ENCODE peak calls at places on chromosomes 1 and 21, in four cellular contexts. G is fibroblast of the aortic adventitia, L is neural progenitor cell, I is Calu3. N is an unnamed sample.

GRCh38 chr1:55352080-55352800 is 137.1 kb upstream of the USP24 start:
- DNase-seq in L (no peak), G (no peak), I (no peak), N (no peak)

GRCh38 chr1:198845851-198846250 is 207.0 kb downstream of the PTPRC start:
- DNase-seq in G (no peak), I (no peak), L (no peak), N (no peak)

GRCh38 chr1:7616076-7616833 is 154.8 kb upstream of the VAMP3 start:
- DNase-seq in G (peak), I (peak), L (peak), N (no peak)

GRCh38 chr1:16245476-16246196 is 8.7 kb upstream of the CPLANE2 start:
- DNase-seq in G (no peak), L (no peak), I (no peak), N (no peak)

GRCh38 chr1:101140041-101140718 is 96.6 kb upstream of the S1PR1 start:
- DNase-seq in L (no peak), I (no peak), G (no peak), N (no peak)

GRCh38 chr1:186577633-186578032 is 102.6 kb downstream of the PTGS2 start:
- DNase-seq in L (no peak), G (no peak), I (no peak), N (no peak)

GRCh38 chr21:38148046-38148445 is 108.7 kb upstream of the KCNJ15 start:
- DNase-seq in L (no peak), G (no peak), I (no peak), N (no peak)

GRCh38 chr21:38938343-38938742 is 132.6 kb downstream of the ETS2 start:
- DNase-seq in L (peak), G (no peak), I (no peak), N (no peak)

GRCh38 chr1:7985851-7986612 is 24.5 kb downstream of the PARK7 start:
- DNase-seq in I (no peak), G (no peak), L (no peak), N (no peak)

GRCh38 chr1:94395748-94396309 is 22.4 kb upstream of the ABCD3 start:
- DNase-seq in L (no peak), G (no peak), I (no peak), N (no peak)
- TF ChIP-seq CTCF in L (no peak), G (no peak), I (no peak), N (no peak)

DNA sequence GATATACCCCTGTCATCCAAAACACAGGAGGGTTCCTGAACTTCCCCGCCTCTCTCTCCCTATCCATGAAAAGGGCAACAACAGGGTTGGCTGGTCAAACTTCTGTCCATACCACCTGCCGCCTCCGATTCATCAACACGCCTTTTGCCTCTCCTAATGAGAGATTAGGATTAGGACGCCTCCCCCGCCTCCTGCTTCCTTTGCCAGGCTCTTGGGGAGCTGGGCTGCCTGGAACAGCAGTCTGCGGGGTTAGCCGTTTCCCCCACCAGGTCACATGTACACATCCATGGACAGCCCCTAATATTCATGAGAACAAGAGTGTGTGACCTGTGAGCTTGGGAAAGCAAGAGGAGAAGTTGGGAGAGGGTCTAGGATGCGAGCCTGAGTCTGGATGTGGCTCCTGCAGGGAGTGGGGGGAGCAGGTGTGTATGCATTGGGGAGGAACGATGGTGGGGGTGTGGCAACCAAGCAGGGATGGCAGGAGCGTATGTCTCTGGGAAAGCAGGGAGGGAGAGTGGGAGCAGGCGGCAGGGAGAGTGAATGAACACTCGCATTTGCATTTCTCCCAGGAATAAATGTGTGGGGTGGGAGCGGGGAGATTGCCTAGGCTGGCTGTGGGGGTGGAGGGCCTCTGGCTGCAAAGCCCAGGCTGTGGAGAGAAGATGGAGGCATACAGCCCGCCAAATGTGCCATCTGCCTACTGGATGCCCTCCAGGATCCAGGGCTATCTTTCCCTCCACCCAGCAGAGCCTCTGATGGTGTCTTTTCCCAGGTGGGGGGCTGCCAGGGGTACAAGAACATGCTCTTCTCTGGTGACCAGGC is 2.1 kb upstream of the OPTC start:
- DNase-seq in G (no peak), L (peak), I (no peak), N (no peak)
- TF ChIP-seq CTCF in G (no peak), L (no peak), I (no peak), N (no peak)

DNA sequence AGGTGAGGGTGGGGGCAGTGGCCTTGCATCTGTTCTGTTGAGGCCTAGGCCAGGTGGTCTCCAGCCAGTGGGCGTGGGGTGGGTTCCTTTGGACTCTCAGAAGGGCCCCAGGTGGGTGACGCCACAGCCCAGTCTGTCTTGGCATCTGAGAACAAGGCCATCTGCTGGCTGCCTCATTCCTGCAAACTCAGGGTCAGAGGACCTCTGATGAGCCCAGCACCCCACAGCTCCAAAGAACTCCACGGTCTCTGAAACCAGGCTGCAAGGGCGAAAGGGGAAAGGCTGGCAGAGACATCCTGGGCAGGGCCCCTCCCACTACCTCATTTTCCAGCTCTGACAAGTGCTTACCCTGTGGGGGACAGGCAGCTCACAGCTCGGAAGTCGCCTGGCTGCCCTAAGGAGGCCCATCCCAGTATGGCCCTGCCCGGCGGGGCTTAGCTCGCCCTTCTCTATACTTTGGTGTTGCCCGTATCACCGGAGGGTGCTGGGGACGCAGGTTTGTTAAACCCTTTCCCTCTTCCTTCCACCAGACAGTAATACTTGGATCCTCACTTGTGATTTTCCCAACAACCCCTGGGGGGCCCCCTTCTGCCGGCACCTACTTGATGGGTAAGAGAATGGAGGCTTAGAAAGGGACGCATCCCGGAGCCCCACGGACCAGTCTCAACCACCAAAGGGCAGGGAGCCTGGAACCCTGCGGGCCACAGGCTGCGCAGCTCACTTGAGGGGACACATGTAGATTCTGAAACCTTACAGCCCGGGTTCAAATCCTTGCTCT is 10.9 kb upstream of the EDN2 start:
- DNase-seq in L (peak), I (peak), G (no peak), N (no peak)
- TF ChIP-seq CTCF in L (peak), I (no peak), G (peak), N (peak)

GRCh38 chr1:5634893-5635292 is 357.3 kb downstream of the NPHP4 start:
- DNase-seq in I (no peak), G (no peak), L (no peak), N (no peak)

GRCh38 chr1:5638582-5638981 is 353.6 kb downstream of the NPHP4 start:
- DNase-seq in L (no peak), I (no peak), G (no peak), N (no peak)

GRCh38 chr1:5639323-5639722 is 352.9 kb downstream of the NPHP4 start:
- DNase-seq in G (no peak), I (no peak), L (no peak), N (no peak)

GRCh38 chr1:5640845-5641244 is 351.4 kb downstream of the NPHP4 start:
- DNase-seq in G (no peak), L (peak), I (no peak), N (no peak)

GRCh38 chr1:5637171-5637570 is 355.1 kb downstream of the NPHP4 start:
- DNase-seq in I (peak), L (peak), G (no peak), N (no peak)
- TF ChIP-seq CTCF in I (no peak), L (peak), G (peak), N (peak)

DNA sequence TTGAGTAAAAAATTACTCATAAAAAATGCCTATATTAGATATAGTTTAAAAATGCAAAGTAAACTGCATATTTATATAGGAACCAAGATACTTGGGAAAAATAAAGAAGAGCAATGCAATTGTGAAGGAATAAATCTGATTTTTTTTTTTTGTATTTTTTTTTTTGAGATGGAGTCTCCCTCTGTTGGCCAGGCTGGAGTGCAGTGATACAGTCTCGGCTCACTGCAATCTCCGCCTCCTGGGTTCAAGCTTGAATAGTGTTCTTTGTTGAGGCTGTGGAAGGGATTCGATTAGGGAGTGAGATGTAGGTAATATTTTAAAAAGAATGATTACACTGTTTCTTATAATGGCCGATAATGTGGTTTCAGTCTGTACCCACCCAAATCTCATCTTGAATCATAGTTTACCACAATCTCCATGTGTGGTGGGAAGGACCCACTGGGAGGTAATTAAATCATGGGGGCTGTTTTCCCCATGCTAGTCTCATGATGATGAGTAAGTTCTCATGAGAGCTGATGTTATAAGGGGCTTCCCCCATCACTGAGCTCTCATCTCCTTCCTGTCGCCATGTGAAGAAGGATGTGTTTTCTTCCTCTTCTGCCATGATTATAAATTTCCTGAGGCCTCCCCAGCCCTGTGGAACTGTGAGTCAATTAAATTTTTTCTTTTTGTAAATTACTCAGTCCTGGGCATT is 1765.9 kb downstream of the PLA2G4A start:
- DNase-seq in I (no peak), L (no peak), G (no peak), N (no peak)
- TF ChIP-seq CTCF in I (no peak), L (peak), G (no peak), N (peak)

DNA sequence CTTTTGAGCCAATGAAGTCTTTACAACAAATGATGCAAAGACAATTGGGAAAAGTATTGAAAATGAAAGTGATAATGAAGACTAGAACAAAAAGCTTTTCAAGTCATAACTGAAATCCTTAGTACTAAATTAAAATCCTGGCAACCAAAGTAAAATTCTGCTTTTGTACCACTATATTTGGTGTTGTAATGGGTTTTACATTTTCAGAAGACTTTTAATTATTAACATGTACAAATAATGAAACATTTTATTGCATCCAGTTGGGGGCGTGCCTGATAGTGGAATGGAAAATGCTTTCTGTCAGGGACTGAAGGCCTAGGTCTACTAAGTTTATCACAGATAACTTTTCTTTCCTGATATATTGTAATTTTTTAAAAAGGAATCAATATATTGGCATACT is 89.4 kb downstream of the SDCCAG8 start:
- DNase-seq in G (no peak), I (peak), L (no peak), N (no peak)
- TF ChIP-seq CTCF in G (no peak), I (no peak), L (peak), N (peak)

GRCh38 chr1:153402226-153402625 is 11.4 kb upstream of the S100A8 start:
- DNase-seq in G (no peak), L (no peak), I (no peak), N (no peak)

GRCh38 chr1:153404086-153404635 is 12.2 kb upstream of the S100A7A start:
- DNase-seq in L (no peak), I (no peak), G (no peak), N (no peak)

GRCh38 chr1:153401461-153401860 is 10.6 kb upstream of the S100A8 start:
- DNase-seq in G (no peak), I (no peak), L (no peak), N (no peak)

GRCh38 chr1:153403421-153404085 is 12.7 kb upstream of the S100A8 start:
- DNase-seq in L (no peak), I (no peak), G (no peak), N (no peak)

GRCh38 chr1:153404768-153405167 is 11.6 kb upstream of the S100A7A start:
- DNase-seq in L (peak), I (peak), G (no peak), N (no peak)
- TF ChIP-seq CTCF in L (peak), I (peak), G (peak), N (peak)

DNA sequence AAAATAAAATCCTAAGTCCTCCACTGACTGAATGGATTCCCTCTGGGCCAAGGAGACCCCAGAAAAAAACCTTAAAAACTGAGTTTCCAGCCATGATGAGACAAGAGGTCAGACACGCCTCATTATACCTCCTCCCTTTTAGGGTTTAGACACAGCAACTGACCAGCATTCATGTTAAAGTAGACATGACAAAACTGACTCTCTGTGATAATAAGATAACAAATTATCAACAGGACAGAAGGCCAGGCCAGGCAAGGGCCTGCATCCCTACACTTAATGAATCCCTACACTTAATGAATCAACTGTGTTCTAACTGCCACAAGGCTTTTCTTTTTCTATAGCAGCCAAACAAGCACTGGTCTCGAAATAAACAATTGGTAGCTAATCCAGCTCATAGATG is 33.3 kb upstream of the FAM89A start:
- DNase-seq in L (no peak), G (no peak), I (no peak), N (no peak)
- TF ChIP-seq CTCF in L (no peak), G (no peak), I (no peak), N (no peak)

GRCh38 chr1:3530086-3530930 is 75.8 kb downstream of the ARHGEF16 start:
- DNase-seq in L (peak), G (peak), I (peak), N (no peak)
- TF ChIP-seq CTCF in L (no peak), G (peak), I (no peak), N (peak)